ENCODE peak calls at places on chromosomes 5 and 9, in six cellular contexts. J is cardiac septum, T is glutamatergic neuron, R is activated T-cell treated with anti-CD3 and anti-CD28 coated beads for 24 hours, Z is NCI-H1092 treated with DMSO at 0.1 percent for 48 hours, A is fibroblast of lung. M is an unnamed sample.

GRCh38 chr9:22165144-22165543 is 156.0 kb upstream of the CDKN2B start:
- DNase-seq in A (no peak), T (no peak), Z (no peak), R (no peak), J (no peak), M (no peak)

GRCh38 chr5:103057208-103058130 is 62.5 kb downstream of the GIN1 start:
- DNase-seq in R (no peak), T (no peak), Z (no peak), A (no peak), J (no peak), M (no peak)

GRCh38 chr5:112146323-112146848 is 272.7 kb downstream of the EPB41L4A start:
- DNase-seq in Z (no peak), J (no peak), A (peak; percentile 89), R (no peak), T (no peak), M (no peak)

GRCh38 chr9:134391319-134392231 is 65.3 kb downstream of the RXRA start:
- DNase-seq in Z (no peak), T (no peak), R (peak; percentile 81), J (no peak), A (no peak), M (no peak)

GRCh38 chr5:37668524-37669047 is 171.3 kb downstream of the GDNF start:
- DNase-seq in R (no peak), T (no peak), J (no peak), A (peak; percentile 94), Z (no peak), M (peak; percentile 96)

GRCh38 chr5:38467353-38468040 is 88.9 kb downstream of the LIFR start:
- DNase-seq in A (peak; percentile 84), J (no peak), R (no peak), Z (no peak), T (no peak), M (no peak)

GRCh38 chr9:95218790-95219189 is 98.7 kb downstream of the FANCC start:
- DNase-seq in Z (no peak), J (no peak), R (no peak), A (no peak), T (no peak), M (no peak)

GRCh38 chr9:82404484-82405280 is 416.1 kb downstream of the SPATA31D1 start:
- DNase-seq in R (no peak), Z (no peak), J (no peak), A (peak; percentile 6), T (no peak), M (no peak)

GRCh38 chr9:18325337-18326011 is 148.5 kb upstream of the ADAMTSL1 start:
- DNase-seq in R (no peak), J (no peak), A (no peak), Z (no peak), T (no peak), M (no peak)

GRCh38 chr9:15390200-15390599 is 32.5 kb upstream of the SNAPC3 start:
- DNase-seq in T (no peak), R (no peak), A (no peak), J (no peak), Z (no peak), M (no peak)

GRCh38 chr5:31036407-31036806 is 157.1 kb upstream of the CDH6 start:
- DNase-seq in R (no peak), A (peak; percentile 37), T (no peak), J (no peak), Z (no peak), M (no peak)

GRCh38 chr5:154058055-154059038 is 19.6 kb downstream of the MFAP3 start:
- DNase-seq in T (no peak), R (no peak), J (no peak), Z (no peak), A (peak; percentile 12), M (no peak)

GRCh38 chr9:9003184-9003583 is 1203.6 kb upstream of the DMAC1 start:
- DNase-seq in Z (peak; percentile 34), J (no peak), T (no peak), R (no peak), A (peak; percentile 58), M (no peak)

GRCh38 chr5:4661326-4661725 is 478.8 kb upstream of the ADAMTS16 start:
- DNase-seq in A (no peak), T (peak; percentile 75), R (no peak), J (no peak), Z (no peak), M (no peak)

GRCh38 chr9:129121483-129121882 is 10.3 kb downstream of the PTPA start:
- DNase-seq in J (no peak), R (no peak), Z (no peak), T (no peak), A (peak; percentile 50), M (no peak)

GRCh38 chr5:151682751-151683331 is 3.9 kb downstream of the SPARC start:
- DNase-seq in Z (no peak), A (peak; percentile 71), J (no peak), R (no peak), T (no peak), M (no peak)

GRCh38 chr9:105309531-105309931 is 65.1 kb downstream of the SLC44A1 start:
- DNase-seq in R (no peak), A (no peak), T (no peak), Z (no peak), J (no peak), M (no peak)

GRCh38 chr5:96148376-96148775 is 186.7 kb upstream of the ELL2 start:
- DNase-seq in Z (no peak), T (no peak), R (no peak), J (no peak), A (no peak), M (no peak)

GRCh38 chr9:112548836-112549235 is 62.2 kb downstream of the KIAA1958 start:
- DNase-seq in A (peak; percentile 47), R (no peak), Z (no peak), J (no peak), T (no peak), M (no peak)

GRCh38 chr5:151213803-151214613 is 9.9 kb downstream of the CCDC69 start:
- DNase-seq in A (peak; percentile 53), T (no peak), Z (no peak), R (peak; percentile 78), J (peak; percentile 94), M (no peak)

GRCh38 chr9:120937127-120937526 is 10.5 kb upstream of the TRAF1 start:
- DNase-seq in T (no peak), Z (no peak), A (no peak), R (no peak), J (no peak), M (no peak)

GRCh38 chr5:170634236-170634990 is 130.6 kb downstream of the KCNIP1 start:
- DNase-seq in T (no peak), J (peak; percentile 22), R (no peak), Z (no peak), A (no peak), M (no peak)

GRCh38 chr5:150278916-150279315 is 10.7 kb downstream of the CAMK2A start:
- DNase-seq in J (no peak), Z (no peak), R (no peak), A (peak; percentile 58), T (no peak), M (no peak)

GRCh38 chr5:130476325-130476724 is 572.1 kb downstream of the CHSY3 start:
- DNase-seq in A (no peak), Z (no peak), J (no peak), T (no peak), R (no peak), M (no peak)

GRCh38 chr9:4393806-4394523 is 94.1 kb upstream of the GLIS3 start:
- DNase-seq in J (no peak), Z (no peak), R (no peak), A (no peak), T (no peak), M (no peak)

GRCh38 chr5:127236254-127236653 is 54.3 kb upstream of the MEGF10 start:
- DNase-seq in R (no peak), J (no peak), T (no peak), Z (no peak), A (peak; percentile 12), M (no peak)

GRCh38 chr5:125559296-125559695 is 812.9 kb upstream of the ZNF608 start:
- DNase-seq in R (no peak), T (no peak), J (no peak), Z (no peak), A (peak; percentile 98), M (no peak)

GRCh38 chr9:15837079-15837679 is 284.3 kb downstream of the CCDC171 start:
- DNase-seq in R (no peak), J (no peak), Z (peak; percentile 79), T (no peak), A (peak; percentile 74), M (peak; percentile 22)